ENCODE peak calls at places on chromosome 20, in seven cellular contexts. N is psoas muscle, M is upper lobe of right lung, X is ovary, I is cardiac muscle cell, J is fibroblast of mammary gland, S is GM12878. U is an unnamed sample.

GRCh38 chr20:10924628-10925266 is 250.9 kb upstream of the JAG1 start:
- DNase-seq in X (no peak), J (peak), N (no peak), S (no peak), I (peak), M (no peak), U (peak)

GRCh38 chr20:63645218-63645617 is 8.0 kb downstream of the STMN3 start:
- DNase-seq in J (no peak), S (no peak), N (no peak), I (peak), M (no peak), X (no peak), U (no peak)

GRCh38 chr20:41617059-41617921 is 887 bp downstream of the CHD6 start:
- DNase-seq in X (peak), I (peak), M (peak), J (peak), N (peak), S (no peak), U (peak)

GRCh38 chr20:19812056-19812455 is 54.0 kb downstream of the RIN2 start:
- DNase-seq in M (no peak), J (no peak), X (no peak), S (no peak), N (no peak), I (no peak), U (peak)

GRCh38 chr20:43507150-43508080 is at the start of gene L3MBTL1:
- DNase-seq in J (peak), X (peak), I (peak), M (peak), S (no peak), N (peak), U (peak)

GRCh38 chr20:49320460-49320859 is 42.6 kb upstream of the ZNFX1 start:
- DNase-seq in M (no peak), S (no peak), X (no peak), N (no peak), J (peak), I (peak), U (peak)

GRCh38 chr20:2693286-2693995 is 861 bp downstream of the EBF4 start:
- DNase-seq in J (no peak), I (peak), N (peak), M (peak), S (no peak), X (peak), U (peak)

GRCh38 chr20:48681201-48681881 is 146.5 kb downstream of the PREX1 start:
- DNase-seq in N (no peak), S (no peak), J (no peak), I (no peak), X (no peak), M (no peak), U (no peak)

GRCh38 chr20:34768105-34768504 is 57.3 kb downstream of the NCOA6 start:
- DNase-seq in X (no peak), M (no peak), N (no peak), I (no peak), J (peak), S (no peak), U (peak)

GRCh38 chr20:4973330-4974097 is 27.8 kb downstream of the SLC23A2 start:
- DNase-seq in I (no peak), N (peak), M (peak), X (peak), J (peak), S (peak), U (peak)
- H3K4me3 ChIP-seq in I (no peak), N (peak), M (peak), X (peak), J (peak), S (peak), U (peak)

GRCh38 chr20:3767434-3768341 is at the start of gene ADISSP:
- DNase-seq in J (peak), M (peak), S (peak), X (peak), N (peak), I (peak), U (peak)
- TF ChIP-seq CTCF in J (no peak), M (no peak), S (no peak), X (no peak), N (peak), I (peak), U (peak)

GRCh38 chr20:46057856-46058655 is 29.0 kb downstream of the SLC12A5 start:
- DNase-seq in S (no peak), J (peak), I (peak), M (peak), N (peak), X (peak), U (peak)

GRCh38 chr20:46060301-46060881 is 29.4 kb downstream of the NCOA5 start:
- DNase-seq in S (peak), I (no peak), J (no peak), N (no peak), M (no peak), X (no peak), U (no peak)

GRCh38 chr20:46056970-46057855 is 28.2 kb downstream of the SLC12A5 start:
- DNase-seq in X (peak), S (no peak), J (peak), I (peak), M (no peak), N (peak), U (peak)

GRCh38 chr20:46060975-46061374 is 28.8 kb downstream of the NCOA5 start:
- DNase-seq in N (no peak), M (no peak), J (no peak), X (no peak), I (no peak), S (no peak), U (no peak)

GRCh38 chr20:46058656-46059281 is 29.8 kb downstream of the SLC12A5 start:
- DNase-seq in X (no peak), M (no peak), S (no peak), N (no peak), J (no peak), I (peak), U (no peak)
- H3K4me3 ChIP-seq in X (no peak), M (no peak), S (no peak), N (peak), J (no peak), I (no peak), U (no peak)

GRCh38 chr20:46020515-46020914 is 8.5 kb upstream of the SLC12A5 start:
- DNase-seq in I (no peak), S (no peak), N (no peak), J (no peak), M (no peak), X (no peak), U (no peak)

GRCh38 chr20:46023148-46023484 is 5.9 kb upstream of the SLC12A5 start:
- DNase-seq in J (no peak), X (no peak), S (no peak), M (no peak), N (no peak), I (no peak), U (no peak)

GRCh38 chr20:46023999-46024398 is 5.0 kb upstream of the SLC12A5 start:
- DNase-seq in I (no peak), J (peak), X (no peak), M (no peak), N (no peak), S (no peak), U (no peak)

GRCh38 chr20:46022411-46023147 is 6.4 kb upstream of the SLC12A5 start:
- DNase-seq in X (peak), M (peak), N (peak), J (peak), I (peak), S (no peak), U (peak)

GRCh38 chr20:46021361-46022359 is 7.4 kb upstream of the SLC12A5 start:
- DNase-seq in X (peak), I (peak), N (no peak), M (peak), J (no peak), S (no peak), U (peak)
- TF ChIP-seq CTCF in X (no peak), I (no peak), N (no peak), M (no peak), J (no peak), S (no peak), U (no peak)